ENCODE peak calls at places on chromosome 20, in ten cellular contexts. J is dorsolateral prefrontal cortex, C is AG04450, N is keratinocyte, U is tibial artery, O is right cardiac atrium, Q is heart right ventricle, B is IMR-90, P is cardiac muscle cell, R is BE2C. F is an unnamed sample.

GRCh38 chr20:15619341-15619740 is 953.9 kb downstream of the KIF16B start:
- DNase-seq in J (no peak), C (no peak), N (peak), U (no peak), O (no peak), Q (no peak), B (no peak), P (no peak), R (no peak), F (no peak)

GRCh38 chr20:20237093-20237959 is 130.6 kb upstream of the INSM1 start:
- DNase-seq in J (peak), C (peak), N (no peak), U (no peak), O (no peak), Q (peak), B (peak), P (peak), R (peak), F (peak)

GRCh38 chr20:17625246-17626051 is 55.6 kb downstream of the DSTN start:
- DNase-seq in J (no peak), C (no peak), N (no peak), U (peak), O (peak), Q (no peak), B (no peak), P (no peak), R (peak), F (no peak)

GRCh38 chr20:57392130-57392445 is 892 bp downstream of the RBM38 start:
- DNase-seq in J (no peak), C (no peak), N (no peak), U (no peak), O (no peak), Q (no peak), B (no peak), P (no peak), R (no peak), F (no peak)

GRCh38 chr20:57047281-57048026 is 219.0 kb downstream of the BMP7 start:
- DNase-seq in J (no peak), C (no peak), N (no peak), U (peak), O (no peak), Q (no peak), B (no peak), P (no peak), R (peak), F (peak)

GRCh38 chr20:2470051-2470431 is 548 bp downstream of the SNRPB start:
- DNase-seq in J (peak), C (no peak), N (no peak), U (peak), O (no peak), Q (peak), B (peak), P (peak), R (peak), F (peak)

GRCh38 chr20:20489054-20489453 is 121.2 kb downstream of the INSM1 start:
- DNase-seq in J (no peak), C (no peak), N (no peak), U (no peak), O (no peak), Q (no peak), B (peak), P (no peak), R (no peak), F (no peak)

GRCh38 chr20:44233436-44234016 is 13.6 kb upstream of the GDAP1L1 start:
- DNase-seq in J (no peak), C (no peak), N (no peak), U (no peak), O (no peak), Q (no peak), B (no peak), P (no peak), R (no peak), F (no peak)

GRCh38 chr20:49603209-49603627 is 35.3 kb upstream of the PTGIS start:
- DNase-seq in J (no peak), C (no peak), N (no peak), U (no peak), O (peak), Q (peak), B (peak), P (peak), R (peak), F (no peak)

GRCh38 chr20:577167-577791 is 32.8 kb downstream of the TCF15 start:
- DNase-seq in J (no peak), C (no peak), N (no peak), U (no peak), O (no peak), Q (no peak), B (peak), P (peak), R (peak), F (no peak)

DNA sequence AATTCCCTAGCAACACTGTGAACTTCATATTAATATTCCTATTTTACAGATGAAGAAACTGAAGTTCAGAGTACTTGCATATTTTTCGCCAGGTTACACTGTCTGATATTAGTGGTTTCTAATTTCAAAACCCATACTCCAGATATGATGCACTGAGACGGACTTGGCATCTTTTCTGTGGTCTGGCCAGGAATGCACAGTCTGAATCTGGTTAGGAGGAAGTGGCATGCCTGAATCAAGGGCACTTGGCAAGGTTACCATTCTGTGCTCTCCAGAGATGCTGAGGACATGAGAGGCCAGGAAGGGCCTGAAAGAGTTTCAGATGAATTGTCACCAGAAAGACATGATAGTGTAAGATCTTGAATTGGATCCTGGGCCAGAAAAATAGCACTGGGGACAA is 150.1 kb downstream of the HAO1 start:
- DNase-seq in J (no peak), C (no peak), N (peak), U (no peak), O (no peak), Q (no peak), B (no peak), P (peak), R (no peak), F (no peak)
- H3K4me3 ChIP-seq in J (no peak), C (no peak), N (no peak), U (no peak), O (no peak), Q (no peak), B (no peak), P (no peak), R (no peak), F (no peak)

GRCh38 chr20:62052336-62052841 is 13.3 kb downstream of the TAF4 start:
- DNase-seq in J (no peak), C (no peak), N (no peak), U (no peak), O (no peak), Q (no peak), B (no peak), P (no peak), R (no peak), F (no peak)
- H3K4me3 ChIP-seq in J (no peak), C (no peak), N (no peak), U (no peak), O (no peak), Q (no peak), B (no peak), P (no peak), R (no peak), F (no peak)

GRCh38 chr20:32536861-32537656 is 48.1 kb downstream of the NOL4L start:
- DNase-seq in J (no peak), C (no peak), N (no peak), U (no peak), O (peak), Q (no peak), B (no peak), P (no peak), R (no peak), F (peak)
- H3K4me3 ChIP-seq in J (peak), C (peak), N (no peak), U (peak), O (peak), Q (peak), B (no peak), P (peak), R (peak), F (peak)

DNA sequence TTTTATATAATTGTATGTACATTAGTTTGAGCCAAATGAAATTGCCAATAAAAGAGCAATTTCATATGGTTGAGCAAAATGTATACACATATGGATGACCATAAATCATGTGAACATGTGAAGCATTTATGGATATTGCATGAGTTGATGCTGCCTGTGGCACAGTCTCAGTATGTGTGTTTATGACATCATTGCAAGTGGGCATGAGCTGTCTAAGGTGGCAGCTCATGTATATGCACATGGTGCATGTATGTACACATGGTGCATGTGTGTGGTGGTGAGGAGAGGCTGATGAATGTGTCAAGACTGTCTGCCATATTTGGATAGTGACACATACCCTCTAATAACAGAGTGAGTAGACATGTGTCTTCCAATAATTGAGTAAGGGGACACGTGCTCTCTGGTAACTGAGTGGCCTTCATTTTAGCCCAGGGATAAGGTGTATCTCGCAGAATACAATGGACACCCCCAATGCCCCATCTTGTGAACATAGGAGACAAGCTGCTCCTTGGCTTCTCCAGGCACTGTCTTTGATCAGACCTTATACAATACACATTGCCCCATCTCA is 208.8 kb downstream of the DHX35 start:
- DNase-seq in J (no peak), C (no peak), N (no peak), U (no peak), O (no peak), Q (no peak), B (no peak), P (no peak), R (no peak), F (no peak)
- H3K4me3 ChIP-seq in J (no peak), C (no peak), N (no peak), U (no peak), O (no peak), Q (no peak), B (no peak), P (no peak), R (no peak), F (no peak)

GRCh38 chr20:22667198-22667597 is 82.8 kb upstream of the FOXA2 start:
- DNase-seq in J (no peak), C (no peak), N (no peak), U (no peak), O (no peak), Q (no peak), B (no peak), P (no peak), R (no peak), F (no peak)

GRCh38 chr20:22663528-22664025 is 79.2 kb upstream of the FOXA2 start:
- DNase-seq in J (no peak), C (no peak), N (no peak), U (no peak), O (no peak), Q (no peak), B (no peak), P (no peak), R (no peak), F (no peak)
- H3K4me3 ChIP-seq in J (no peak), C (no peak), N (no peak), U (no peak), O (no peak), Q (no peak), B (no peak), P (no peak), R (no peak), F (no peak)

GRCh38 chr20:51562027-51562333 is 19.5 kb upstream of the NFATC2 start:
- DNase-seq in J (no peak), C (no peak), N (no peak), U (no peak), O (no peak), Q (no peak), B (peak), P (peak), R (no peak), F (no peak)

GRCh38 chr20:51565298-51565697 is 22.8 kb upstream of the NFATC2 start:
- DNase-seq in J (no peak), C (no peak), N (no peak), U (no peak), O (no peak), Q (no peak), B (no peak), P (no peak), R (no peak), F (no peak)

GRCh38 chr20:51563597-51564332 is 21.2 kb upstream of the NFATC2 start:
- DNase-seq in J (no peak), C (peak), N (no peak), U (peak), O (peak), Q (peak), B (peak), P (peak), R (peak), F (peak)

GRCh38 chr20:51562334-51563140 is 20.0 kb upstream of the NFATC2 start:
- DNase-seq in J (no peak), C (peak), N (no peak), U (peak), O (peak), Q (peak), B (peak), P (peak), R (peak), F (peak)

GRCh38 chr20:51563141-51563596 is 20.6 kb upstream of the NFATC2 start:
- DNase-seq in J (no peak), C (no peak), N (no peak), U (no peak), O (no peak), Q (no peak), B (no peak), P (no peak), R (no peak), F (no peak)
- H3K4me3 ChIP-seq in J (peak), C (peak), N (peak), U (peak), O (peak), Q (peak), B (peak), P (peak), R (no peak), F (peak)